ENCODE peak calls at places on chromosomes 12 and 14, in ten cellular contexts. D, K, H, J, Q, P, L, N, B and U are unnamed samples.

GRCh38 chr12:67881565-67881964 is 107.7 kb upstream of the IFNG-AS1 start:
- DNase-seq in D (no peak), K (no peak), H (no peak), J (no peak), Q (no peak), P (no peak), L (no peak), N (no peak), B (no peak), U (no peak)

GRCh38 chr12:102023343-102023930 is 38.4 kb downstream of the WASHC3 start:
- DNase-seq in D (no peak), K (no peak), H (no peak), J (peak), Q (no peak), P (no peak), L (no peak), N (no peak), B (no peak), U (no peak)

GRCh38 chr12:83971781-83972180 is 940.8 kb downstream of the SLC6A15 start:
- DNase-seq in D (no peak), K (no peak), H (no peak), J (no peak), Q (no peak), P (no peak), L (no peak), N (no peak), B (no peak), U (no peak)

GRCh38 chr12:10368206-10369171 is 21.4 kb downstream of the KLRK1 start:
- DNase-seq in D (no peak), K (no peak), H (no peak), J (no peak), Q (no peak), P (no peak), L (peak), N (no peak), B (no peak), U (peak)

GRCh38 chr14:92649934-92650545 is 98.4 kb downstream of the LGMN start:
- DNase-seq in D (no peak), K (no peak), H (no peak), J (no peak), Q (no peak), P (no peak), L (peak), N (no peak), B (no peak), U (no peak)

GRCh38 chr12:95859344-95859816 is 628 bp downstream of the SNRPF start:
- DNase-seq in D (no peak), K (peak), H (no peak), J (peak), Q (no peak), P (no peak), L (peak), N (peak), B (no peak), U (no peak)

GRCh38 chr12:122452701-122453285 is 30.3 kb upstream of the CLIP1 start:
- DNase-seq in D (no peak), K (no peak), H (no peak), J (no peak), Q (no peak), P (no peak), L (no peak), N (no peak), B (no peak), U (no peak)

GRCh38 chr14:94622653-94623421 is 10.6 kb downstream of the SERPINA3 start:
- DNase-seq in D (no peak), K (no peak), H (no peak), J (no peak), Q (no peak), P (no peak), L (no peak), N (no peak), B (no peak), U (no peak)

GRCh38 chr14:76050250-76050649 is 64.7 kb downstream of the IFT43 start:
- DNase-seq in D (no peak), K (no peak), H (no peak), J (no peak), Q (no peak), P (no peak), L (no peak), N (no peak), B (no peak), U (no peak)

GRCh38 chr12:125167658-125168057 is 102.4 kb downstream of the AACS start:
- DNase-seq in D (no peak), K (no peak), H (no peak), J (no peak), Q (no peak), P (no peak), L (no peak), N (no peak), B (no peak), U (no peak)